ENCODE peak calls at places on chromosome 5, in four cellular contexts. One of them, this sample, is unnamed. For H3K4me1, the result is how much of the 10 kb centered on the place peaks cover.

GRCh38 chr5:103079796-103080195 is 40.1 kb downstream of the GIN1 start:
- DNase-seq in CD8-positive, alpha-beta memory T cell: no peak
- DNase-seq in CD8-positive, alpha-beta T cell: no peak
- DNase-seq in right atrium auricular region: no peak
- DNase-seq in this sample: no peak

GRCh38 chr5:56415356-56415765 is 182.2 kb upstream of the ANKRD55 start:
- DNase-seq in CD8-positive, alpha-beta memory T cell: no peak
- DNase-seq in CD8-positive, alpha-beta T cell: no peak
- DNase-seq in right atrium auricular region: peak
- DNase-seq in this sample: peak

GRCh38 chr5:10474521-10475075 is 32.9 kb downstream of the ROPN1L start:
- DNase-seq in CD8-positive, alpha-beta memory T cell: no peak
- DNase-seq in CD8-positive, alpha-beta T cell: no peak
- DNase-seq in right atrium auricular region: no peak
- DNase-seq in this sample: no peak

GRCh38 chr5:98700730-98701129 is 72.7 kb upstream of the RGMB start:
- DNase-seq in CD8-positive, alpha-beta T cell: no peak
- DNase-seq in right atrium auricular region: no peak
- DNase-seq in CD8-positive, alpha-beta memory T cell: no peak
- DNase-seq in this sample: no peak

GRCh38 chr5:105754056-105754455 is 1916.7 kb downstream of the EFNA5 start:
- DNase-seq in CD8-positive, alpha-beta memory T cell: no peak
- DNase-seq in CD8-positive, alpha-beta T cell: no peak
- DNase-seq in right atrium auricular region: no peak
- DNase-seq in this sample: no peak

GRCh38 chr5:141869040-141869439 is 9.2 kb downstream of the PCDH1 start:
- DNase-seq in CD8-positive, alpha-beta T cell: no peak
- DNase-seq in right atrium auricular region: no peak
- DNase-seq in CD8-positive, alpha-beta memory T cell: no peak
- DNase-seq in this sample: no peak

GRCh38 chr5:81517462-81517861 is 123.5 kb upstream of the ACOT12 start:
- DNase-seq in right atrium auricular region: no peak
- DNase-seq in CD8-positive, alpha-beta memory T cell: no peak
- DNase-seq in CD8-positive, alpha-beta T cell: no peak
- DNase-seq in this sample: no peak

GRCh38 chr5:136309932-136310598 is 55.3 kb downstream of the TRPC7 start:
- DNase-seq in CD8-positive, alpha-beta memory T cell: no peak
- DNase-seq in CD8-positive, alpha-beta T cell: no peak
- DNase-seq in right atrium auricular region: no peak
- DNase-seq in this sample: no peak

GRCh38 chr5:28523887-28524637 is 1485.7 kb upstream of the CDH9 start:
- DNase-seq in CD8-positive, alpha-beta T cell: no peak
- DNase-seq in CD8-positive, alpha-beta memory T cell: no peak
- DNase-seq in right atrium auricular region: no peak
- DNase-seq in this sample: no peak

GRCh38 chr5:168683247-168683926 is 104.2 kb upstream of the PANK3 start:
- DNase-seq in CD8-positive, alpha-beta memory T cell: no peak
- DNase-seq in right atrium auricular region: no peak
- DNase-seq in CD8-positive, alpha-beta T cell: peak
- DNase-seq in this sample: no peak

GRCh38 chr5:58088941-58089340 is 370.9 kb downstream of the PLK2 start:
- DNase-seq in CD8-positive, alpha-beta memory T cell: no peak
- DNase-seq in right atrium auricular region: no peak
- DNase-seq in CD8-positive, alpha-beta T cell: no peak
- DNase-seq in this sample: no peak

GRCh38 chr5:151213803-151214613 is 9.9 kb downstream of the CCDC69 start:
- DNase-seq in CD8-positive, alpha-beta T cell: peak
- DNase-seq in CD8-positive, alpha-beta memory T cell: peak
- DNase-seq in right atrium auricular region: peak
- DNase-seq in this sample: peak

GRCh38 chr5:137078171-137078665 is 420.9 kb downstream of the SPOCK1 start:
- DNase-seq in right atrium auricular region: no peak
- DNase-seq in CD8-positive, alpha-beta memory T cell: no peak
- DNase-seq in CD8-positive, alpha-beta T cell: no peak
- DNase-seq in this sample: no peak

GRCh38 chr5:34606101-34606500 is 50.0 kb upstream of the RAI14 start:
- DNase-seq in CD8-positive, alpha-beta memory T cell: no peak
- DNase-seq in CD8-positive, alpha-beta T cell: no peak
- DNase-seq in right atrium auricular region: no peak
- DNase-seq in this sample: no peak

GRCh38 chr5:132962429-132962928 is 955 bp downstream of the AFF4 start:
- DNase-seq in right atrium auricular region: no peak
- DNase-seq in CD8-positive, alpha-beta T cell: no peak
- DNase-seq in CD8-positive, alpha-beta memory T cell: no peak
- DNase-seq in this sample: no peak

GRCh38 chr5:133509742-133510079 is 102.6 kb downstream of the FSTL4 start:
- DNase-seq in CD8-positive, alpha-beta T cell: no peak
- DNase-seq in right atrium auricular region: peak
- DNase-seq in CD8-positive, alpha-beta memory T cell: no peak
- DNase-seq in this sample: no peak

GRCh38 chr5:40165789-40166728 is 513.7 kb upstream of the PTGER4 start:
- DNase-seq in CD8-positive, alpha-beta memory T cell: no peak
- DNase-seq in CD8-positive, alpha-beta T cell: no peak
- DNase-seq in right atrium auricular region: no peak
- DNase-seq in this sample: no peak

GRCh38 chr5:74578356-74579044 is 62.0 kb downstream of the ENC1 start:
- DNase-seq in right atrium auricular region: no peak
- DNase-seq in CD8-positive, alpha-beta T cell: no peak
- DNase-seq in CD8-positive, alpha-beta memory T cell: no peak
- DNase-seq in this sample: no peak

GRCh38 chr5:23730023-23730422 is 222.6 kb downstream of the PRDM9 start:
- DNase-seq in CD8-positive, alpha-beta T cell: no peak
- DNase-seq in CD8-positive, alpha-beta memory T cell: no peak
- DNase-seq in right atrium auricular region: no peak
- DNase-seq in this sample: no peak

GRCh38 chr5:27494845-27495244 is 456.5 kb upstream of the CDH9 start:
- DNase-seq in CD8-positive, alpha-beta memory T cell: no peak
- DNase-seq in right atrium auricular region: no peak
- DNase-seq in CD8-positive, alpha-beta T cell: no peak
- DNase-seq in this sample: no peak

GRCh38 chr5:153658606-153659005 is 168.1 kb downstream of the GRIA1 start:
- DNase-seq in right atrium auricular region: no peak
- DNase-seq in CD8-positive, alpha-beta memory T cell: no peak
- DNase-seq in CD8-positive, alpha-beta T cell: no peak
- DNase-seq in this sample: no peak

GRCh38 chr5:38208782-38209378 is 49.5 kb upstream of the EGFLAM start:
- DNase-seq in CD8-positive, alpha-beta memory T cell: no peak
- DNase-seq in CD8-positive, alpha-beta T cell: no peak
- DNase-seq in right atrium auricular region: no peak
- DNase-seq in this sample: no peak

GRCh38 chr5:172142709-172143215 is 45.3 kb downstream of the STK10 start:
- DNase-seq in CD8-positive, alpha-beta memory T cell: peak
- DNase-seq in right atrium auricular region: no peak
- DNase-seq in CD8-positive, alpha-beta T cell: no peak
- DNase-seq in this sample: no peak
- H3K4me1 ChIP-seq in CD8-positive, alpha-beta memory T cell: half or more
- H3K4me1 ChIP-seq in right atrium auricular region: under half
- H3K4me1 ChIP-seq in CD8-positive, alpha-beta T cell: half or more
- H3K4me1 ChIP-seq in this sample: under half

DNA sequence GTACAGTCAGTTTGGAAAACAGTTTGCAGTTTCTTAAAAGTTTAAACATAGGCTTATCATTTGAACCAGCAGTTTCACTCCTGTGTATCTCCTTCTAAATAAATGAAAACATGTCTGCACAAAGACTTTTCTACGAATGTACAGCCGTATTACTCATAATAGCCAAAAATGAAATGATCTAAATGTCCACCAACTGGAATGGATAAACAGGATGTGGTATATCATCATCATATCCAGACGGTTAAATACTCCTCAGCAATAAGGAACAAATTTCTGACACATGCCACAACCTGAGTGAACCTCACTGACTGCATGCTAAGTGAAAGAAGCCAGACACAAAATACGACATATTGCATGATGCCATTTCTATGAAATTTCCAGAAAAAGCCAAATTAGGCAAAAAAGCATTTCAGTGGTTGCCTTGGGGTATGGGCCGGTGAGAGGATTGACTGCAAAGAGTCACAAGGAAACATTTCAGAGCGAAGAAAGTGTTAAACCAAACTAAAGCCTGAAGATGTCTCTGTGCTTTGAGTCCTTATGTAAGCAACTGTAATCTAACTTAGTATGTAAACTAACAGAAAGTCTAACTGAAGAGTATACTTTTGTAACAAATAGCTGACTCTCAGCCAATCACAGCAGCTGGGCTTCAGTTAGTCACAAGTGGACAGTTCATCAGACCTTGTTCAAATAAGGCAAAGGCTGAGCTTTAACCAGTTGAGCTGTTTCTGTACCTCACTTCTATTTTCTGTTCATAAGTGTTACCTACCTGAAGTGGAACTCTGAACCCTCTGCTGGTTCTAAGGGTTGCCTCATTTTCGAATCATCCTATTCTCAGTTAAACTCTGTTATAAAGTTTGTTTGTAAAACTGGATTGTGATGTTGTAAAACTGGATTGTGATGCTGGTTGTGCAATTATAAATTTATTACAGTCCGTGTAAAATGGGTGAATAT is 65.2 kb downstream of the TRIO start:
- DNase-seq in right atrium auricular region: no peak
- DNase-seq in CD8-positive, alpha-beta memory T cell: no peak
- DNase-seq in CD8-positive, alpha-beta T cell: no peak
- DNase-seq in this sample: no peak
- H3K4me1 ChIP-seq in right atrium auricular region: under half
- H3K4me1 ChIP-seq in CD8-positive, alpha-beta memory T cell: under half
- H3K4me1 ChIP-seq in CD8-positive, alpha-beta T cell: under half
- H3K4me1 ChIP-seq in this sample: under half

GRCh38 chr5:171441246-171441791 is 21.9 kb downstream of the FGF18 start:
- DNase-seq in right atrium auricular region: no peak
- DNase-seq in CD8-positive, alpha-beta memory T cell: no peak
- DNase-seq in CD8-positive, alpha-beta T cell: no peak
- DNase-seq in this sample: no peak
- H3K4me1 ChIP-seq in right atrium auricular region: under half
- H3K4me1 ChIP-seq in CD8-positive, alpha-beta memory T cell: under half
- H3K4me1 ChIP-seq in CD8-positive, alpha-beta T cell: under half
- H3K4me1 ChIP-seq in this sample: under half

GRCh38 chr5:437281-437771 is 5.7 kb upstream of the EXOC3 start:
- DNase-seq in right atrium auricular region: no peak
- DNase-seq in CD8-positive, alpha-beta memory T cell: no peak
- DNase-seq in CD8-positive, alpha-beta T cell: no peak
- DNase-seq in this sample: no peak
- H3K4me1 ChIP-seq in right atrium auricular region: under half
- H3K4me1 ChIP-seq in CD8-positive, alpha-beta memory T cell: under half
- H3K4me1 ChIP-seq in CD8-positive, alpha-beta T cell: under half
- H3K4me1 ChIP-seq in this sample: under half

GRCh38 chr5:172146748-172147092 is 41.3 kb downstream of the STK10 start:
- DNase-seq in CD8-positive, alpha-beta T cell: no peak
- DNase-seq in right atrium auricular region: no peak
- DNase-seq in CD8-positive, alpha-beta memory T cell: peak
- DNase-seq in this sample: no peak
- H3K4me1 ChIP-seq in CD8-positive, alpha-beta T cell: half or more
- H3K4me1 ChIP-seq in right atrium auricular region: under half
- H3K4me1 ChIP-seq in CD8-positive, alpha-beta memory T cell: half or more
- H3K4me1 ChIP-seq in this sample: under half

DNA sequence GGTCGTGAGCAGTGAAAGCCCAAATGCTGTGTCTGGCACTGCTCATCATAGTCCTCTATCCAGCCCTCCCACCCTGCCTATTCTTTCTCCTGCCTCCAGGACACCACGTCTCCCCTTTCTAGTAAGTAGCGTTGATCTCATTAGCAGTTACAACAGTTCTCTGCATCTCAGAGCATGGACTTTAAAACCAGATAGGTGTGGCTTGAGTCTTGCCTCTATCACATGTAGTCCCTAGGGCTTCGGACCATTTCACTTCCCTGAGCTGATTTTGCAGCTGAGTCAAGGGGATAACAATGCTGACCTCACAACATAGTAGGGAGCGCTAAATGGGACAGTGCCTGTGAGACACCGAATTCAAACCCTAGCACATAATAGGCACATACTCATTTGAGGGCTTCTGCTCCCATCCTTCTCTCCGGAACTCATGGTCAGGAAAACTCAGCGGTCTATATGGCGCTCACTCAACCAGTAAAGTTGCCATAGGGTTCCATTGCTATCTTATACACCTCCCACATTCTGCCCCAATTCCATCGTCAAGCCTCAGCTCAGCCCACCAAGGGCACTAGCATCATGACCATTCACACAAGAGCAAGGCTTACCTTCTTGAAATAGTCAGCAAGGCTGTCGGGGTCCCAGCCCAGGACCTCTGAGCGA is 515 bp downstream of the LCP2 start:
- DNase-seq in right atrium auricular region: no peak
- DNase-seq in CD8-positive, alpha-beta memory T cell: no peak
- DNase-seq in CD8-positive, alpha-beta T cell: no peak
- DNase-seq in this sample: peak
- H3K4me1 ChIP-seq in right atrium auricular region: under half
- H3K4me1 ChIP-seq in CD8-positive, alpha-beta memory T cell: half or more
- H3K4me1 ChIP-seq in CD8-positive, alpha-beta T cell: half or more
- H3K4me1 ChIP-seq in this sample: under half

DNA sequence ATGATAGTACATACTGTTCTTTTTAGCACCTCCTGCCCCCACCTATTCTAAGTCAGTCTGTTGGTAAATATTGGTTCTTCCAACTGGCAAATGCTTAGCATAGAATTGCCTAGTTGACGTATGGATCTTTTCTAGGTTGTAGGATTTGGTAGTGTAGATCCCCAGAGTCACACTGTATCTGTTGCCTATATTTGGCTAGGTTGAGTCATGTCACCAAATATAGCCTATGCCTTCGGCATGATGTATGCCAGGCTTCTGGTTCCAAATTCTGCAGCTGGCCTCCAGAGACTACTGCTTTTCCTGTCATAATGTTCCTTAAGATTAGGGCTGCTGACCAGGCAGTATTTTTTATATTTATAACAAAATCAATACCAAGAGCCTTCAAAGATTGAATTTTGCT is 38.2 kb downstream of the CPEB4 start:
- DNase-seq in right atrium auricular region: no peak
- DNase-seq in CD8-positive, alpha-beta memory T cell: no peak
- DNase-seq in CD8-positive, alpha-beta T cell: no peak
- DNase-seq in this sample: peak
- H3K4me1 ChIP-seq in right atrium auricular region: under half
- H3K4me1 ChIP-seq in CD8-positive, alpha-beta memory T cell: under half
- H3K4me1 ChIP-seq in CD8-positive, alpha-beta T cell: under half
- H3K4me1 ChIP-seq in this sample: under half

DNA sequence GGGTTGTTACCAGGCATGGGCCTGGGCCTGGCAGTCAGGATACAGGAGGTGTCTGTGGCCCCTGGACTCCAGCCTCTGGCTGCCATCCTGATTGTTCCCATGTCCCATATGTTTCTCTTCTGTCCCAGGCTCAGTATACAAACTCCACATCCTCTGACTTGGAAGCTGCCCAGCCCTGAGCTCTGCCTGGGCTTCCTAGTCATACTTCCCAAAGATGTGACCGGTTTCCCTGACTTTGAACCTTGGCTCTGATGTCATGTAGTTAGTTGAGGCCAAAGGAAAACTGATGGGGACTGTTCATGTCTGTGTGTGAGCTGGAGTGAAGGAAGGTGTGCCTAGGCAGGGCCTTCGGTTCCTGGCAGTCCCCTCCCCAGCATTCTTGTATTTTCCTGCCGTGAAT is 50.4 kb downstream of the CYSTM1 start:
- DNase-seq in right atrium auricular region: no peak
- DNase-seq in CD8-positive, alpha-beta memory T cell: no peak
- DNase-seq in CD8-positive, alpha-beta T cell: no peak
- DNase-seq in this sample: no peak
- H3K4me1 ChIP-seq in right atrium auricular region: under half
- H3K4me1 ChIP-seq in CD8-positive, alpha-beta memory T cell: under half
- H3K4me1 ChIP-seq in CD8-positive, alpha-beta T cell: under half
- H3K4me1 ChIP-seq in this sample: under half